ENCODE peak calls at places on chromosomes 13 and 19, in eight cellular contexts. B is right lobe of liver, X is kidney epithelial cell, K is T-helper 9 cell, E is tibial nerve, Z is left lung, D is activated T-cell treated with anti-CD3 and anti-CD28 coated beads for 48 hours, O is left ventricle myocardium inferior. N is an unnamed sample.
A peak's percentile ranks its signal among the peaks of the same experiment; 100 is the strongest.

GRCh38 chr19:50998061-50998460 is 3.3 kb downstream of the KLK8 start:
- DNase-seq in K (no peak), B (no peak), D (no peak), E (no peak), Z (no peak), X (no peak), O (no peak), N (no peak)

GRCh38 chr13:70829748-70830147 is 721.5 kb upstream of the KLHL1 start:
- DNase-seq in Z (no peak), E (no peak), X (no peak), D (no peak), O (no peak), B (no peak), K (no peak), N (no peak)

GRCh38 chr19:51514866-51515481 is 13.4 kb upstream of the SIGLEC12 start:
- DNase-seq in X (no peak), E (no peak), O (no peak), B (no peak), K (no peak), D (no peak), Z (no peak), N (peak; percentile 17)

GRCh38 chr19:55540619-55541018 is 3.7 kb upstream of the SBK2 start:
- DNase-seq in D (no peak), B (no peak), K (no peak), E (no peak), O (no peak), Z (no peak), X (no peak), N (no peak)

GRCh38 chr19:9309974-9310446 is 372 bp upstream of the ZNF699 start:
- DNase-seq in E (peak; percentile 87), B (peak; percentile 84), O (peak; percentile 92), Z (peak; percentile 92), K (no peak), X (peak; percentile 52), D (peak; percentile 76), N (peak; percentile 76)

GRCh38 chr19:28687296-28687695 is 525.7 kb downstream of the UQCRFS1 start:
- DNase-seq in K (no peak), B (no peak), Z (no peak), D (no peak), X (no peak), E (no peak), O (no peak), N (no peak)

GRCh38 chr19:38805180-38805579 is 7.6 kb downstream of the LGALS4 start:
- DNase-seq in X (no peak), Z (no peak), K (no peak), O (no peak), B (no peak), D (no peak), E (no peak), N (no peak)

GRCh38 chr13:26280295-26280694 is 26.4 kb downstream of the CDK8 start:
- DNase-seq in X (no peak), Z (no peak), B (no peak), E (no peak), K (no peak), D (no peak), O (no peak), N (peak; percentile 9)

GRCh38 chr13:100247937-100248336 is 159.0 kb downstream of the PCCA start:
- DNase-seq in K (no peak), D (no peak), X (no peak), B (no peak), Z (no peak), O (no peak), E (no peak), N (no peak)

GRCh38 chr13:76029088-76029487 is 393.0 kb downstream of the LMO7 start:
- DNase-seq in X (no peak), Z (no peak), D (no peak), E (no peak), K (no peak), O (no peak), B (no peak), N (no peak)

GRCh38 chr19:14030997-14031718 is 404 bp upstream of the IL27RA start:
- DNase-seq in Z (no peak), B (no peak), D (no peak), O (no peak), E (no peak), X (no peak), K (peak; percentile 73), N (no peak)

GRCh38 chr19:34365463-34366401 is 736 bp downstream of the GPI start:
- DNase-seq in B (peak; percentile 73), E (no peak), Z (peak; percentile 57), K (no peak), O (peak; percentile 57), D (no peak), X (no peak), N (no peak)

GRCh38 chr13:110138009-110138699 is 168.8 kb downstream of the COL4A1 start:
- DNase-seq in Z (peak; percentile 81), O (peak; percentile 61), X (peak; percentile 56), D (peak; percentile 69), K (peak; percentile 33), B (peak; percentile 79), E (peak; percentile 43), N (peak; percentile 66)

N was measured in RCC 7860.